ENCODE peak calls at places on chromosomes 16 and 17, in eight cellular contexts. N is CD8-positive, alpha-beta T cell; S is adrenal gland; P is Right ventricle myocardium inferior; H is GM12865; G is foreskin fibroblast; Q is cardiac fibroblast; F is NCI-H460. O is an unnamed sample.

GRCh38 chr16:69917739-69918138 is 33.4 kb upstream of the CLEC18A start:
- DNase-seq in N (no peak), S (peak), P (no peak), H (no peak), G (peak), Q (peak), F (peak), O (no peak)

GRCh38 chr17:41315814-41316430 is 412 bp upstream of the KRTAP17-1 start:
- DNase-seq in N (no peak), S (no peak), P (no peak), H (no peak), G (no peak), Q (no peak), F (no peak), O (no peak)

GRCh38 chr17:73338050-73338491 is 26.3 kb upstream of the CDC42EP4 start:
- DNase-seq in N (no peak), S (peak), P (peak), H (no peak), G (peak), Q (peak), F (no peak), O (no peak)

GRCh38 chr16:23132921-23133532 is 16.2 kb downstream of the USP31 start:
- DNase-seq in N (no peak), S (no peak), P (peak), H (no peak), G (peak), Q (peak), F (no peak), O (no peak)

GRCh38 chr16:695355-696089 is 5.3 kb upstream of the WDR24 start:
- DNase-seq in N (peak), S (peak), P (no peak), H (peak), G (peak), Q (no peak), F (no peak), O (no peak)

GRCh38 chr17:77315010-77315409 is 174.2 kb downstream of the SEC14L1 start:
- DNase-seq in N (no peak), S (peak), P (peak), H (no peak), G (no peak), Q (no peak), F (no peak), O (no peak)

GRCh38 chr16:48526058-48526957 is 83.7 kb downstream of the N4BP1 start:
- DNase-seq in N (no peak), S (no peak), P (no peak), H (peak), G (no peak), Q (no peak), F (peak), O (peak)

GRCh38 chr16:72910371-72910770 is 137.6 kb downstream of the ZFHX3 start:
- DNase-seq in N (no peak), S (no peak), P (no peak), H (no peak), G (no peak), Q (no peak), F (no peak), O (no peak)

GRCh38 chr16:55035037-55035436 is 104.4 kb downstream of the IRX5 start:
- DNase-seq in N (no peak), S (peak), P (no peak), H (peak), G (no peak), Q (no peak), F (peak), O (no peak)

GRCh38 chr17:41750866-41751265 is 16.4 kb upstream of the HAP1 start:
- DNase-seq in N (no peak), S (no peak), P (no peak), H (no peak), G (no peak), Q (no peak), F (no peak), O (no peak)

GRCh38 chr17:59618894-59619312 is 792 bp upstream of the CLTC start:
- DNase-seq in N (no peak), S (no peak), P (no peak), H (no peak), G (no peak), Q (peak), F (no peak), O (no peak)

GRCh38 chr17:45262516-45263476 is 902 bp upstream of the SPATA32 start:
- DNase-seq in N (no peak), S (no peak), P (no peak), H (no peak), G (peak), Q (peak), F (no peak), O (peak)

GRCh38 chr16:24834459-24835335 is 11.1 kb upstream of the SLC5A11 start:
- DNase-seq in N (no peak), S (no peak), P (no peak), H (peak), G (peak), Q (peak), F (peak), O (no peak)

GRCh38 chr17:58283674-58284612 is 3.2 kb upstream of the MPO start:
- DNase-seq in N (no peak), S (no peak), P (no peak), H (no peak), G (no peak), Q (no peak), F (no peak), O (no peak)

GRCh38 chr17:39485555-39485954 is 24.3 kb downstream of the CDK12 start:
- DNase-seq in N (no peak), S (peak), P (no peak), H (no peak), G (peak), Q (peak), F (peak), O (peak)

GRCh38 chr17:4482338-4483011 is 16.2 kb upstream of the SPNS2 start:
- DNase-seq in N (no peak), S (no peak), P (peak), H (no peak), G (no peak), Q (no peak), F (no peak), O (no peak)

GRCh38 chr16:67326472-67327309 is at the start of the genes KCTD19 and LRRC36:
- DNase-seq in N (peak), S (peak), P (no peak), H (peak), G (peak), Q (no peak), F (no peak), O (peak)

GRCh38 chr17:79969906-79970305 is 65.8 kb downstream of the TBC1D16 start:
- DNase-seq in N (no peak), S (peak), P (no peak), H (no peak), G (no peak), Q (no peak), F (no peak), O (peak)

GRCh38 chr16:64398795-64399194 is 723.1 kb downstream of the CDH11 start:
- DNase-seq in N (no peak), S (no peak), P (no peak), H (no peak), G (no peak), Q (no peak), F (no peak), O (no peak)

GRCh38 chr17:79011451-79012147 is 2.0 kb upstream of the CANT1 start:
- DNase-seq in N (no peak), S (no peak), P (no peak), H (no peak), G (peak), Q (peak), F (no peak), O (peak)

GRCh38 chr17:2847601-2848255 is 51.5 kb downstream of the RAP1GAP2 start:
- DNase-seq in N (no peak), S (no peak), P (no peak), H (no peak), G (no peak), Q (no peak), F (no peak), O (no peak)

GRCh38 chr16:72189865-72190371 is 18.0 kb upstream of the PMFBP1 start:
- DNase-seq in N (no peak), S (no peak), P (no peak), H (no peak), G (peak), Q (peak), F (no peak), O (no peak)

GRCh38 chr17:66612993-66613392 is 221.9 kb upstream of the CACNG5 start:
- DNase-seq in N (no peak), S (no peak), P (no peak), H (no peak), G (no peak), Q (no peak), F (no peak), O (no peak)

GRCh38 chr17:14464741-14465140 is 163.9 kb downstream of the HS3ST3B1 start:
- DNase-seq in N (no peak), S (no peak), P (no peak), H (no peak), G (peak), Q (no peak), F (no peak), O (no peak)

GRCh38 chr17:42667088-42667951 is 8.2 kb downstream of the TUBG2 start:
- DNase-seq in N (no peak), S (peak), P (no peak), H (no peak), G (peak), Q (peak), F (peak), O (no peak)

GRCh38 chr16:82990155-82990554 is 363.4 kb downstream of the CDH13 start:
- DNase-seq in N (no peak), S (no peak), P (no peak), H (no peak), G (peak), Q (peak), F (no peak), O (no peak)

GRCh38 chr16:4261557-4262172 is 11.2 kb downstream of the TFAP4 start:
- DNase-seq in N (peak), S (no peak), P (no peak), H (peak), G (peak), Q (peak), F (no peak), O (no peak)

GRCh38 chr16:14289692-14290340 is 218.7 kb downstream of the MRTFB start:
- DNase-seq in N (no peak), S (peak), P (no peak), H (peak), G (peak), Q (no peak), F (no peak), O (no peak)

GRCh38 chr17:45861185-45861584 is 16.5 kb downstream of the SPPL2C start:
- DNase-seq in N (no peak), S (peak), P (no peak), H (no peak), G (no peak), Q (no peak), F (no peak), O (no peak)

GRCh38 chr16:54987081-54987480 is 56.4 kb downstream of the IRX5 start:
- DNase-seq in N (no peak), S (no peak), P (no peak), H (no peak), G (no peak), Q (no peak), F (no peak), O (no peak)

GRCh38 chr17:34712481-34713195 is 133.3 kb downstream of the TMEM132E start:
- DNase-seq in N (peak), S (no peak), P (no peak), H (no peak), G (no peak), Q (no peak), F (no peak), O (no peak)

GRCh38 chr17:35865412-35866355 is 3.0 kb downstream of the HEATR9 start:
- DNase-seq in N (no peak), S (no peak), P (no peak), H (no peak), G (peak), Q (peak), F (no peak), O (no peak)